ENCODE peak calls at places on chromosomes 7 and 10, in nine cellular contexts. U is OCI-LY7, L is dorsolateral prefrontal cortex, Q is endodermal cell, E is fibroblast of pulmonary artery, S is AG04450, C is fibroblast of mammary gland, M is epithelial cell of esophagus, W is lower leg skin. J is an unnamed sample.

GRCh38 chr7:29269941-29270340 is 75.4 kb downstream of the CHN2 start:
- DNase-seq in S (no peak), Q (no peak), M (no peak), U (no peak), E (no peak), C (no peak), W (no peak), L (no peak), J (no peak)

GRCh38 chr7:121676168-121676567 is 196.8 kb upstream of the PTPRZ1 start:
- DNase-seq in C (no peak), L (no peak), W (no peak), Q (no peak), M (no peak), E (no peak), U (no peak), S (no peak), J (no peak)

GRCh38 chr10:131345691-131346090 is 34.2 kb upstream of the TCERG1L start:
- DNase-seq in S (no peak), Q (no peak), L (no peak), C (no peak), M (no peak), E (no peak), U (no peak), W (peak; percentile 75), J (no peak)

GRCh38 chr10:116444527-116445142 is 17.0 kb downstream of the PNLIPRP3 start:
- DNase-seq in Q (peak; percentile 65), E (peak; percentile 46), U (peak; percentile 31), W (no peak), M (peak; percentile 53), S (peak; percentile 21), L (no peak), C (peak; percentile 41), J (peak; percentile 53)

GRCh38 chr7:42087616-42088015 is 149.4 kb downstream of the GLI3 start:
- DNase-seq in S (no peak), L (no peak), M (no peak), E (no peak), U (no peak), Q (no peak), C (no peak), W (no peak), J (no peak)

GRCh38 chr7:158494643-158495042 is 93.0 kb downstream of the PTPRN2 start:
- DNase-seq in S (no peak), Q (no peak), C (no peak), L (no peak), U (no peak), E (no peak), W (no peak), M (no peak), J (no peak)

GRCh38 chr7:23938937-23939552 is 229.0 kb downstream of the STK31 start:
- DNase-seq in C (peak; percentile 1), M (peak; percentile 56), E (peak; percentile 24), L (no peak), U (peak; percentile 12), W (no peak), Q (peak; percentile 83), S (no peak), J (peak; percentile 54)

GRCh38 chr10:2077231-2077630 is 339.9 kb upstream of the ADARB2 start:
- DNase-seq in W (no peak), L (no peak), E (no peak), C (no peak), S (no peak), Q (no peak), M (peak; percentile 15), U (no peak), J (no peak)

GRCh38 chr10:113978802-113979201 is 64.9 kb upstream of the ADRB1 start:
- DNase-seq in M (no peak), S (no peak), Q (no peak), U (no peak), L (peak; percentile 54), W (no peak), C (no peak), E (no peak), J (no peak)

GRCh38 chr7:112453505-112454171 is 3.4 kb downstream of the IFRD1 start:
- DNase-seq in C (peak; percentile 84), L (no peak), Q (no peak), S (no peak), U (no peak), M (peak; percentile 67), E (peak; percentile 78), W (no peak), J (no peak)

GRCh38 chr7:35749548-35749947 is 51.3 kb upstream of the SEPTIN7 start:
- DNase-seq in Q (no peak), S (no peak), M (no peak), E (peak; percentile 77), C (peak; percentile 3), L (no peak), W (no peak), U (no peak), J (no peak)

GRCh38 chr7:151199196-151199874 is 11.0 kb downstream of the H2BK1 start:
- DNase-seq in Q (peak; percentile 75), U (no peak), E (no peak), S (no peak), L (no peak), W (no peak), M (no peak), C (no peak), J (no peak)

GRCh38 chr7:101870361-101871062 is 53.1 kb downstream of the CUX1 start:
- DNase-seq in L (no peak), E (no peak), C (no peak), S (no peak), M (peak; percentile 89), U (peak; percentile 90), Q (peak; percentile 87), W (no peak), J (no peak)
- TF ChIP-seq CTCF in L (no peak), E (no peak), C (no peak), S (peak; percentile 31), M (peak; percentile 78), U (peak; percentile 78), Q (peak; percentile 79), W (no peak), J (no peak)

DNA sequence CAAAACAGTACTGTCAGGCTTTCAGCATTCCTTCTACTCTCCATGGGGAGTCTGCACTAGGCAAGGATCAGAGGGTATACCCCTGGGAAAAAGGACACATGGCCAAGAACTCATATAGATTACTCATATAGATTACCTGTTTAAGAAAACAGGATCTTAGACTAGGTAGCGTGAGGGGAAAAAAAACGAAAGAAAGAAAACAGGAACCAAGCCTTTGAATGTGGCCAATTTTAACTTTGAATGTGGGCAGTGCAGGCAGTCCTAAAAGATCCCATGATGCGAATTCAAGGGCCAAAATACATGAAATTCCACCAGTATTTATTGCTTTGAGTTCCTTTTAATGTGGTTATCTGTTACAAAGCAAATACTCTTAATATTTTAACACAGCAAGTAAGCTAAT is 108.6 kb upstream of the TAC1 start:
- DNase-seq in M (no peak), L (no peak), S (no peak), U (no peak), E (no peak), Q (no peak), C (no peak), W (no peak), J (no peak)
- H3K4me3 ChIP-seq in M (no peak overlapping the region), L (no peak overlapping the region), S (no peak overlapping the region), U (no peak overlapping the region), E (no peak overlapping the region), Q (no peak overlapping the region), C (no peak overlapping the region), W (no peak overlapping the region), J (no peak overlapping the region)

GRCh38 chr7:39417642-39418041 is 148.6 kb upstream of the YAE1 start:
- DNase-seq in E (no peak), L (no peak), Q (no peak), S (no peak), U (no peak), W (no peak), C (no peak), M (no peak), J (no peak)
- TF ChIP-seq CTCF in E (no peak), L (no peak), Q (peak; percentile 30), S (no peak), U (no peak), W (no peak), C (no peak), M (no peak), J (no peak)

GRCh38 chr10:118978316-118978997 is 51.1 kb upstream of the NANOS1 start:
- DNase-seq in M (no peak), U (no peak), E (no peak), W (peak; percentile 68), Q (peak; percentile 19), S (no peak), C (no peak), L (no peak), J (no peak)
- H3K4me3 ChIP-seq in M (no peak overlapping the region), U (no peak overlapping the region), E (no peak overlapping the region), W (no peak overlapping the region), Q (no peak overlapping the region), S (no peak overlapping the region), C (no peak overlapping the region), L (no peak overlapping the region), J (no peak overlapping the region)